ENCODE peak calls at places on chromosomes 12 and 14, in eight cellular contexts. One of them, this sample, is unnamed.

GRCh38 chr12:105733579-105733978 is 403.1 kb downstream of the C12orf75 start:
- DNase-seq in germinal center: no peak
- DNase-seq in fibroblast of pulmonary artery: no peak
- DNase-seq in CD8-positive, alpha-beta memory T cell: no peak
- DNase-seq in amniotic stem cell: no peak
- DNase-seq in stimulated activated CD4-positive, alpha-beta T cell treated with anti-CD3 and anti-CD28 coated beads, Interleukin-2, amount 100 ng/mL, for 48 hours: no peak
- DNase-seq in substantia nigra: no peak
- DNase-seq in SW480: no peak
- DNase-seq in this sample: no peak

GRCh38 chr14:22488522-22489246 is 100.3 kb downstream of the DAD1 start:
- DNase-seq in CD8-positive, alpha-beta memory T cell: no peak
- DNase-seq in fibroblast of pulmonary artery: no peak
- DNase-seq in substantia nigra: no peak
- DNase-seq in stimulated activated CD4-positive, alpha-beta T cell treated with anti-CD3 and anti-CD28 coated beads, Interleukin-2, amount 100 ng/mL, for 48 hours: no peak
- DNase-seq in amniotic stem cell: no peak
- DNase-seq in germinal center: no peak
- DNase-seq in SW480: no peak
- DNase-seq in this sample: no peak

GRCh38 chr12:104605685-104606084 is 148.9 kb downstream of the CHST11 start:
- DNase-seq in fibroblast of pulmonary artery: peak
- DNase-seq in SW480: no peak
- DNase-seq in substantia nigra: peak
- DNase-seq in CD8-positive, alpha-beta memory T cell: no peak
- DNase-seq in amniotic stem cell: no peak
- DNase-seq in stimulated activated CD4-positive, alpha-beta T cell treated with anti-CD3 and anti-CD28 coated beads, Interleukin-2, amount 100 ng/mL, for 48 hours: no peak
- DNase-seq in germinal center: no peak
- DNase-seq in this sample: no peak

GRCh38 chr12:25829192-25829591 is 129.3 kb upstream of the RASSF8 start:
- DNase-seq in stimulated activated CD4-positive, alpha-beta T cell treated with anti-CD3 and anti-CD28 coated beads, Interleukin-2, amount 100 ng/mL, for 48 hours: no peak
- DNase-seq in substantia nigra: no peak
- DNase-seq in fibroblast of pulmonary artery: peak
- DNase-seq in CD8-positive, alpha-beta memory T cell: no peak
- DNase-seq in germinal center: no peak
- DNase-seq in SW480: no peak
- DNase-seq in amniotic stem cell: peak
- DNase-seq in this sample: no peak

GRCh38 chr14:92392726-92393125 is 69.8 kb downstream of the SLC24A4 start:
- DNase-seq in stimulated activated CD4-positive, alpha-beta T cell treated with anti-CD3 and anti-CD28 coated beads, Interleukin-2, amount 100 ng/mL, for 48 hours: no peak
- DNase-seq in germinal center: no peak
- DNase-seq in SW480: no peak
- DNase-seq in fibroblast of pulmonary artery: no peak
- DNase-seq in CD8-positive, alpha-beta memory T cell: no peak
- DNase-seq in substantia nigra: no peak
- DNase-seq in amniotic stem cell: no peak
- DNase-seq in this sample: no peak

GRCh38 chr14:74980398-74980745 is 22.3 kb upstream of the EIF2B2 start:
- DNase-seq in substantia nigra: no peak
- DNase-seq in CD8-positive, alpha-beta memory T cell: no peak
- DNase-seq in SW480: no peak
- DNase-seq in amniotic stem cell: no peak
- DNase-seq in germinal center: no peak
- DNase-seq in stimulated activated CD4-positive, alpha-beta T cell treated with anti-CD3 and anti-CD28 coated beads, Interleukin-2, amount 100 ng/mL, for 48 hours: no peak
- DNase-seq in fibroblast of pulmonary artery: no peak
- DNase-seq in this sample: no peak

GRCh38 chr12:91311081-91311480 is 128.5 kb upstream of the DCN start:
- DNase-seq in SW480: no peak
- DNase-seq in substantia nigra: no peak
- DNase-seq in CD8-positive, alpha-beta memory T cell: no peak
- DNase-seq in fibroblast of pulmonary artery: no peak
- DNase-seq in germinal center: no peak
- DNase-seq in stimulated activated CD4-positive, alpha-beta T cell treated with anti-CD3 and anti-CD28 coated beads, Interleukin-2, amount 100 ng/mL, for 48 hours: no peak
- DNase-seq in amniotic stem cell: no peak
- DNase-seq in this sample: no peak

GRCh38 chr12:66767454-66768002 is 88.7 kb upstream of the GRIP1 start:
- DNase-seq in stimulated activated CD4-positive, alpha-beta T cell treated with anti-CD3 and anti-CD28 coated beads, Interleukin-2, amount 100 ng/mL, for 48 hours: no peak
- DNase-seq in CD8-positive, alpha-beta memory T cell: no peak
- DNase-seq in fibroblast of pulmonary artery: no peak
- DNase-seq in substantia nigra: no peak
- DNase-seq in germinal center: no peak
- DNase-seq in SW480: no peak
- DNase-seq in amniotic stem cell: no peak
- DNase-seq in this sample: no peak

GRCh38 chr14:71534506-71534905 is 397.7 kb upstream of the RGS6 start:
- DNase-seq in germinal center: no peak
- DNase-seq in CD8-positive, alpha-beta memory T cell: no peak
- DNase-seq in fibroblast of pulmonary artery: no peak
- DNase-seq in amniotic stem cell: no peak
- DNase-seq in substantia nigra: no peak
- DNase-seq in stimulated activated CD4-positive, alpha-beta T cell treated with anti-CD3 and anti-CD28 coated beads, Interleukin-2, amount 100 ng/mL, for 48 hours: no peak
- DNase-seq in SW480: no peak
- DNase-seq in this sample: no peak

GRCh38 chr12:47087088-47087688 is 7.4 kb upstream of the AMIGO2 start:
- DNase-seq in amniotic stem cell: no peak
- DNase-seq in stimulated activated CD4-positive, alpha-beta T cell treated with anti-CD3 and anti-CD28 coated beads, Interleukin-2, amount 100 ng/mL, for 48 hours: no peak
- DNase-seq in substantia nigra: no peak
- DNase-seq in CD8-positive, alpha-beta memory T cell: no peak
- DNase-seq in fibroblast of pulmonary artery: peak
- DNase-seq in germinal center: no peak
- DNase-seq in SW480: no peak
- DNase-seq in this sample: no peak

GRCh38 chr14:84036863-84037262 is 1493.1 kb upstream of the FLRT2 start:
- DNase-seq in amniotic stem cell: peak
- DNase-seq in germinal center: no peak
- DNase-seq in stimulated activated CD4-positive, alpha-beta T cell treated with anti-CD3 and anti-CD28 coated beads, Interleukin-2, amount 100 ng/mL, for 48 hours: no peak
- DNase-seq in substantia nigra: no peak
- DNase-seq in fibroblast of pulmonary artery: peak
- DNase-seq in SW480: no peak
- DNase-seq in CD8-positive, alpha-beta memory T cell: no peak
- DNase-seq in this sample: no peak

GRCh38 chr12:89848732-89849131 is 140.1 kb upstream of the ATP2B1 start:
- DNase-seq in SW480: no peak
- DNase-seq in fibroblast of pulmonary artery: no peak
- DNase-seq in substantia nigra: no peak
- DNase-seq in amniotic stem cell: no peak
- DNase-seq in CD8-positive, alpha-beta memory T cell: no peak
- DNase-seq in germinal center: no peak
- DNase-seq in stimulated activated CD4-positive, alpha-beta T cell treated with anti-CD3 and anti-CD28 coated beads, Interleukin-2, amount 100 ng/mL, for 48 hours: no peak
- DNase-seq in this sample: no peak

GRCh38 chr14:85533821-85534271 is 3.9 kb downstream of the FLRT2 start:
- DNase-seq in germinal center: no peak
- DNase-seq in CD8-positive, alpha-beta memory T cell: no peak
- DNase-seq in amniotic stem cell: no peak
- DNase-seq in substantia nigra: no peak
- DNase-seq in SW480: no peak
- DNase-seq in fibroblast of pulmonary artery: peak
- DNase-seq in stimulated activated CD4-positive, alpha-beta T cell treated with anti-CD3 and anti-CD28 coated beads, Interleukin-2, amount 100 ng/mL, for 48 hours: no peak
- DNase-seq in this sample: no peak

GRCh38 chr12:66393890-66394289 is 91.6 kb downstream of the HELB start:
- DNase-seq in fibroblast of pulmonary artery: no peak
- DNase-seq in germinal center: no peak
- DNase-seq in CD8-positive, alpha-beta memory T cell: peak
- DNase-seq in substantia nigra: no peak
- DNase-seq in SW480: no peak
- DNase-seq in stimulated activated CD4-positive, alpha-beta T cell treated with anti-CD3 and anti-CD28 coated beads, Interleukin-2, amount 100 ng/mL, for 48 hours: no peak
- DNase-seq in amniotic stem cell: no peak
- DNase-seq in this sample: no peak

GRCh38 chr12:68080577-68080976 is 79.0 kb downstream of the IFNG start:
- DNase-seq in substantia nigra: no peak
- DNase-seq in CD8-positive, alpha-beta memory T cell: peak
- DNase-seq in stimulated activated CD4-positive, alpha-beta T cell treated with anti-CD3 and anti-CD28 coated beads, Interleukin-2, amount 100 ng/mL, for 48 hours: no peak
- DNase-seq in germinal center: no peak
- DNase-seq in amniotic stem cell: no peak
- DNase-seq in fibroblast of pulmonary artery: no peak
- DNase-seq in SW480: no peak
- DNase-seq in this sample: no peak

GRCh38 chr14:54329082-54329695 is 67.6 kb upstream of the CDKN3 start:
- DNase-seq in amniotic stem cell: no peak
- DNase-seq in substantia nigra: peak
- DNase-seq in stimulated activated CD4-positive, alpha-beta T cell treated with anti-CD3 and anti-CD28 coated beads, Interleukin-2, amount 100 ng/mL, for 48 hours: peak
- DNase-seq in germinal center: peak
- DNase-seq in fibroblast of pulmonary artery: peak
- DNase-seq in CD8-positive, alpha-beta memory T cell: no peak
- DNase-seq in SW480: peak
- DNase-seq in this sample: no peak